ENCODE peak calls at places on chromosomes 6 and 20, in nine cellular contexts. One of them, this sample, is unnamed.

GRCh38 chr6:153564803-153565202 is 433.7 kb upstream of the RGS17 start:
- DNase-seq in NCI-H1417: no peak
- DNase-seq in H7: no peak
- DNase-seq in activated T-cell treated with anti-CD3 and anti-CD28 coated beads for 24 hours: no peak
- DNase-seq in CD8-positive, alpha-beta T cell: no peak
- DNase-seq in psoas muscle: no peak
- DNase-seq in HS-27A: no peak
- DNase-seq in OCI-LY7: no peak
- DNase-seq in activated CD8-positive, alpha-beta memory T cell treated with anti-CD3 and anti-CD28 coated beads, Interleukin-2, amount 50 U/mL, for 4 hours: no peak
- DNase-seq in this sample: no peak

GRCh38 chr6:40312213-40313015 is 274.8 kb downstream of the LRFN2 start:
- DNase-seq in activated CD8-positive, alpha-beta memory T cell treated with anti-CD3 and anti-CD28 coated beads, Interleukin-2, amount 50 U/mL, for 4 hours: no peak
- DNase-seq in HS-27A: no peak
- DNase-seq in psoas muscle: no peak
- DNase-seq in CD8-positive, alpha-beta T cell: no peak
- DNase-seq in activated T-cell treated with anti-CD3 and anti-CD28 coated beads for 24 hours: no peak
- DNase-seq in H7: no peak
- DNase-seq in NCI-H1417: no peak
- DNase-seq in OCI-LY7: no peak
- DNase-seq in this sample: no peak

GRCh38 chr6:11710221-11710836 is 68.3 kb downstream of the ADTRP start:
- DNase-seq in HS-27A: no peak
- DNase-seq in OCI-LY7: no peak
- DNase-seq in NCI-H1417: peak
- DNase-seq in activated T-cell treated with anti-CD3 and anti-CD28 coated beads for 24 hours: peak
- DNase-seq in psoas muscle: no peak
- DNase-seq in H7: no peak
- DNase-seq in activated CD8-positive, alpha-beta memory T cell treated with anti-CD3 and anti-CD28 coated beads, Interleukin-2, amount 50 U/mL, for 4 hours: peak
- DNase-seq in CD8-positive, alpha-beta T cell: peak
- DNase-seq in this sample: no peak

GRCh38 chr6:142075516-142076101 is 57.1 kb upstream of the GJE1 start:
- DNase-seq in activated CD8-positive, alpha-beta memory T cell treated with anti-CD3 and anti-CD28 coated beads, Interleukin-2, amount 50 U/mL, for 4 hours: no peak
- DNase-seq in activated T-cell treated with anti-CD3 and anti-CD28 coated beads for 24 hours: no peak
- DNase-seq in HS-27A: no peak
- DNase-seq in H7: no peak
- DNase-seq in NCI-H1417: no peak
- DNase-seq in OCI-LY7: no peak
- DNase-seq in psoas muscle: no peak
- DNase-seq in CD8-positive, alpha-beta T cell: no peak
- DNase-seq in this sample: no peak

GRCh38 chr6:35724471-35724870 is 12.4 kb upstream of the ARMC12 start:
- DNase-seq in HS-27A: no peak
- DNase-seq in CD8-positive, alpha-beta T cell: no peak
- DNase-seq in activated CD8-positive, alpha-beta memory T cell treated with anti-CD3 and anti-CD28 coated beads, Interleukin-2, amount 50 U/mL, for 4 hours: no peak
- DNase-seq in NCI-H1417: no peak
- DNase-seq in H7: no peak
- DNase-seq in OCI-LY7: no peak
- DNase-seq in psoas muscle: no peak
- DNase-seq in activated T-cell treated with anti-CD3 and anti-CD28 coated beads for 24 hours: no peak
- DNase-seq in this sample: no peak

GRCh38 chr20:21555470-21556120 is 41.7 kb upstream of the NKX2-2 start:
- DNase-seq in NCI-H1417: no peak
- DNase-seq in activated T-cell treated with anti-CD3 and anti-CD28 coated beads for 24 hours: no peak
- DNase-seq in H7: no peak
- DNase-seq in activated CD8-positive, alpha-beta memory T cell treated with anti-CD3 and anti-CD28 coated beads, Interleukin-2, amount 50 U/mL, for 4 hours: no peak
- DNase-seq in HS-27A: no peak
- DNase-seq in psoas muscle: no peak
- DNase-seq in OCI-LY7: no peak
- DNase-seq in CD8-positive, alpha-beta T cell: no peak
- DNase-seq in this sample: no peak

GRCh38 chr6:165605182-165605875 is 57.7 kb downstream of the PDE10A start:
- DNase-seq in OCI-LY7: no peak
- DNase-seq in HS-27A: no peak
- DNase-seq in activated CD8-positive, alpha-beta memory T cell treated with anti-CD3 and anti-CD28 coated beads, Interleukin-2, amount 50 U/mL, for 4 hours: no peak
- DNase-seq in psoas muscle: no peak
- DNase-seq in H7: no peak
- DNase-seq in CD8-positive, alpha-beta T cell: no peak
- DNase-seq in activated T-cell treated with anti-CD3 and anti-CD28 coated beads for 24 hours: no peak
- DNase-seq in NCI-H1417: no peak
- DNase-seq in this sample: no peak

GRCh38 chr20:17843246-17844132 is 125.1 kb downstream of the SNX5 start:
- DNase-seq in psoas muscle: no peak
- DNase-seq in H7: no peak
- DNase-seq in HS-27A: peak
- DNase-seq in CD8-positive, alpha-beta T cell: peak
- DNase-seq in activated T-cell treated with anti-CD3 and anti-CD28 coated beads for 24 hours: no peak
- DNase-seq in NCI-H1417: no peak
- DNase-seq in OCI-LY7: peak
- DNase-seq in activated CD8-positive, alpha-beta memory T cell treated with anti-CD3 and anti-CD28 coated beads, Interleukin-2, amount 50 U/mL, for 4 hours: no peak
- DNase-seq in this sample: no peak

GRCh38 chr20:50729925-50730764 is 1.2 kb upstream of the PARD6B start:
- DNase-seq in CD8-positive, alpha-beta T cell: no peak
- DNase-seq in activated CD8-positive, alpha-beta memory T cell treated with anti-CD3 and anti-CD28 coated beads, Interleukin-2, amount 50 U/mL, for 4 hours: no peak
- DNase-seq in H7: no peak
- DNase-seq in psoas muscle: no peak
- DNase-seq in HS-27A: no peak
- DNase-seq in OCI-LY7: no peak
- DNase-seq in activated T-cell treated with anti-CD3 and anti-CD28 coated beads for 24 hours: no peak
- DNase-seq in NCI-H1417: peak
- DNase-seq in this sample: no peak

GRCh38 chr6:6008648-6009421 is 2.1 kb upstream of the NRN1 start:
- DNase-seq in activated CD8-positive, alpha-beta memory T cell treated with anti-CD3 and anti-CD28 coated beads, Interleukin-2, amount 50 U/mL, for 4 hours: peak
- DNase-seq in NCI-H1417: peak
- DNase-seq in psoas muscle: peak
- DNase-seq in HS-27A: no peak
- DNase-seq in activated T-cell treated with anti-CD3 and anti-CD28 coated beads for 24 hours: peak
- DNase-seq in OCI-LY7: peak
- DNase-seq in H7: peak
- DNase-seq in CD8-positive, alpha-beta T cell: no peak
- DNase-seq in this sample: peak

GRCh38 chr6:44292661-44293365 is 20.3 kb downstream of the AARS2 start:
- DNase-seq in activated CD8-positive, alpha-beta memory T cell treated with anti-CD3 and anti-CD28 coated beads, Interleukin-2, amount 50 U/mL, for 4 hours: no peak
- DNase-seq in activated T-cell treated with anti-CD3 and anti-CD28 coated beads for 24 hours: no peak
- DNase-seq in CD8-positive, alpha-beta T cell: no peak
- DNase-seq in HS-27A: no peak
- DNase-seq in H7: no peak
- DNase-seq in psoas muscle: no peak
- DNase-seq in NCI-H1417: no peak
- DNase-seq in OCI-LY7: no peak
- DNase-seq in this sample: no peak

GRCh38 chr6:55255061-55255571 is 72.2 kb upstream of the GFRAL start:
- DNase-seq in H7: no peak
- DNase-seq in OCI-LY7: no peak
- DNase-seq in HS-27A: no peak
- DNase-seq in activated CD8-positive, alpha-beta memory T cell treated with anti-CD3 and anti-CD28 coated beads, Interleukin-2, amount 50 U/mL, for 4 hours: no peak
- DNase-seq in NCI-H1417: no peak
- DNase-seq in activated T-cell treated with anti-CD3 and anti-CD28 coated beads for 24 hours: no peak
- DNase-seq in CD8-positive, alpha-beta T cell: no peak
- DNase-seq in psoas muscle: no peak
- DNase-seq in this sample: no peak

GRCh38 chr6:146861716-146862115 is 262.9 kb downstream of the ADGB start:
- DNase-seq in OCI-LY7: no peak
- DNase-seq in CD8-positive, alpha-beta T cell: no peak
- DNase-seq in activated CD8-positive, alpha-beta memory T cell treated with anti-CD3 and anti-CD28 coated beads, Interleukin-2, amount 50 U/mL, for 4 hours: no peak
- DNase-seq in NCI-H1417: no peak
- DNase-seq in activated T-cell treated with anti-CD3 and anti-CD28 coated beads for 24 hours: no peak
- DNase-seq in psoas muscle: no peak
- DNase-seq in HS-27A: no peak
- DNase-seq in H7: no peak
- DNase-seq in this sample: no peak

This sample was measured in hippocampal formation.